ENCODE peak calls at places on chromosomes 12 and 14, in five cellular contexts. T, M, I, R and J are unnamed samples.

GRCh38 chr14:90624732-90625444 is 191.3 kb downstream of the TTC7B start:
- DNase-seq in T (no peak), M (no peak), I (no peak), R (no peak), J (peak; percentile 60)

GRCh38 chr12:93025145-93026103 is 96.3 kb upstream of the EEA1 start:
- DNase-seq in T (no peak), M (no peak), I (no peak), R (peak; percentile 22), J (peak; percentile 32)

GRCh38 chr12:6084261-6084968 is 40.1 kb downstream of the VWF start:
- DNase-seq in T (no peak), M (peak; percentile 81), I (no peak), R (peak; percentile 95), J (peak; percentile 88)

GRCh38 chr12:47722926-47723631 is 2.2 kb downstream of the ENDOU start:
- DNase-seq in T (no peak), M (no peak), I (no peak), R (no peak), J (no peak)

GRCh38 chr12:95244350-95244749 is 26.7 kb downstream of the VEZT start:
- DNase-seq in T (no peak), M (no peak), I (no peak), R (no peak), J (no peak)

GRCh38 chr14:78606111-78606510 is 435.9 kb downstream of the NRXN3 start:
- DNase-seq in T (no peak), M (no peak), I (no peak), R (no peak), J (no peak)

GRCh38 chr12:64088431-64089349 is 133.4 kb downstream of the KICS2 start:
- DNase-seq in T (no peak), M (peak; percentile 23), I (peak; percentile 63), R (peak; percentile 77), J (peak; percentile 26)

GRCh38 chr14:86166541-86166940 is 636.6 kb downstream of the FLRT2 start:
- DNase-seq in T (no peak), M (no peak), I (no peak), R (peak; percentile 7), J (no peak)

DNA sequence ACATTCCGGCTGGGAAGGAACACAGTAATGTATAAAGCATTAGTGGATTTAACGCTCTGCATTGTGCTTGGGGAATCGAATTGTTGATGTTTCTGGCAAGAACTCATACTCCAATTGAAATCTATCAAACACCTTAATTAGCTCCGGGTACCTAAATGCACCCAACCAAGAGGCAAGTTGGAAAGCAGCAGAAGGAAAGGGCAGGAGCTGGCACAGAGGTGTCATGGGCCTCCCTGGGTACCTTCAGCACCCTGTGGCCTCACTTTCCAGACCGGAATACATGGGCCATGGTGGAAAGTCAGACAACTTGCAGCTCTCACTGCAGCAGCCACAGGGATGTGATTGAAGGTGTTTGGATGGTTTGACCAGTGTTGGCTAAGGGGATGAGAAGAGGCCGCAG is 6.8 kb upstream of the BCL11B start:
- DNase-seq in T (no peak), M (no peak), I (no peak), R (no peak), J (no peak)
- H3K27me3 ChIP-seq in T (peaks cover under 1% of the 10 kb centered on the region), M (peaks cover 75% of the 10 kb centered on the region), I (no peaks in the 10 kb centered on the region), R (peaks cover 74% of the 10 kb centered on the region), J (no peaks in the 10 kb centered on the region)

DNA sequence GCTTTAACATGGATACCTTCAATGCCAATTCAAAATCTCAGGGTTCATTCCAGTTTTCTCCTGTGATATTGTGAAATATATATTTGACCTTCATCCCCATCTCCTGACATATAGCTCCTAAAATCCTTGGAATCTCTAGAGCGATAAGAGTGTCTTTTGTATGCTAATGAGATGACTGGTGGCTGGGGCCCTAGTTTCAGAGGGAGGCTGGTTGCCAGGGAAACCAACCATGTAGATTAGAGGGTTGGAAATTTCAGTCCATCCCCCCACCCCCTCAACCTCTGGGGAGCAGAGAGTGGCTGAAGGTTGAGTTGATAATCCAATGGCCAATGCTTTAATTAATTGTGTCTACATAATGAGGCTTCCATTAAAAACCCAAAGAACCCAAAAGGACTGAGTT is 59.4 kb downstream of the SDR9C7 start:
- DNase-seq in T (no peak), M (no peak), I (no peak), R (no peak), J (no peak)
- H3K27me3 ChIP-seq in T (no peaks in the 10 kb centered on the region), M (no peaks in the 10 kb centered on the region), I (no peaks in the 10 kb centered on the region), R (no peaks in the 10 kb centered on the region), J (no peaks in the 10 kb centered on the region)

GRCh38 chr12:103751600-103751999 is 89.4 kb downstream of the NT5DC3 start:
- DNase-seq in T (no peak), M (no peak), I (no peak), R (no peak), J (no peak)
- H3K27me3 ChIP-seq in T (no peaks in the 10 kb centered on the region), M (no peaks in the 10 kb centered on the region), I (no peaks in the 10 kb centered on the region), R (no peaks in the 10 kb centered on the region), J (no peaks in the 10 kb centered on the region)

GRCh38 chr14:103746706-103747105 is 31.1 kb downstream of the ZFYVE21 start:
- DNase-seq in T (no peak), M (no peak), I (no peak), R (no peak), J (no peak)
- H3K27me3 ChIP-seq in T (no peaks in the 10 kb centered on the region), M (no peaks in the 10 kb centered on the region), I (no peaks in the 10 kb centered on the region), R (no peaks in the 10 kb centered on the region), J (no peaks in the 10 kb centered on the region)

DNA sequence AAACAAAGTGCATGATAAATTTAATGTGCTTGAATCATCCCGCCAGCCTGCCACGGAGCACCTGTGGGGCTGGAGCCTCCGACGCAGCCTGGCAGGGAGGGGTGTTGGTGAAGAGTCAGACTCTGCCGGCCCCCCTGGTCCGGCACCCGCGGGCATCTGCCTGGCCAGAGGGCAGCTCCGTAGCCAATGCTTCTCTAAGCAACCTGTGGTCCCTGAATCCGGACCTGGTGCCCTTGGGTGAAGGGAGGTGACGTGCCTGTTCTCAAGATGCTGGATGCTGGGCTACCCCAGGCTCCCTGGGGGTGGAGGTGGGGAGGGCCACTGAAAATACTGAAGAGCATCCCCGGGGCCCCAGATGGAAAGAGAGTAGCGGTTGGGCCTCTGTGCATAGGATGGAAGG is 158.6 kb upstream of the C14orf180 start:
- DNase-seq in T (no peak), M (no peak), I (peak; percentile 26), R (no peak), J (peak; percentile 11)
- H3K27me3 ChIP-seq in T (no peaks in the 10 kb centered on the region), M (peaks cover 23% of the 10 kb centered on the region), I (no peaks in the 10 kb centered on the region), R (no peaks in the 10 kb centered on the region), J (no peaks in the 10 kb centered on the region)

GRCh38 chr14:105527381-105528196 is 1.2 kb downstream of the TMEM121 start:
- DNase-seq in T (no peak), M (no peak), I (peak; percentile 74), R (no peak), J (no peak)
- H3K27me3 ChIP-seq in T (no peaks in the 10 kb centered on the region), M (peaks cover 10% of the 10 kb centered on the region), I (no peaks in the 10 kb centered on the region), R (no peaks in the 10 kb centered on the region), J (peaks cover 35% of the 10 kb centered on the region)

DNA sequence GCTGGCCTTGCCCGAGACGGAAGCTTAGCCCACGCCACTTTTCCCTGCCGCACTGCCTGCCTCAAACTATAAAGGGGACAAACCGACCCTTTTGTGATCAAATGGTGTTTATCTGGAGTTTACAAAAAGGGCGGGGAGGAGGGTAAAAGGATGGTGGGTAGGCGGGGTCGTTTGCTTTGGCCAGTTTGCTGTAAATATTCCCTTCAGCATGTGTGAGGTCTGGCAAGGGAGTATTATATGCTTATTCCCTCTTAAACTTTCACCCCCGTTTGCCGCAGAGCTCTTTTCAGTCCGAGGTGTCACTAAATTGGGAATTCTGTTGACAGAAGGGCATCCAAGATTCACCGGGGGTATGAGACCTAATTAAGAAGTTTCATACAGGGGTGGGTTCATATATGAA is 3.8 kb upstream of the TBX3 start:
- DNase-seq in T (no peak), M (no peak), I (no peak), R (no peak), J (peak; percentile 23)
- H3K27me3 ChIP-seq in T (peaks cover 18% of the 10 kb centered on the region), M (peaks cover 99% of the 10 kb centered on the region), I (no peaks in the 10 kb centered on the region), R (no peaks in the 10 kb centered on the region), J (peaks cover 91% of the 10 kb centered on the region)

DNA sequence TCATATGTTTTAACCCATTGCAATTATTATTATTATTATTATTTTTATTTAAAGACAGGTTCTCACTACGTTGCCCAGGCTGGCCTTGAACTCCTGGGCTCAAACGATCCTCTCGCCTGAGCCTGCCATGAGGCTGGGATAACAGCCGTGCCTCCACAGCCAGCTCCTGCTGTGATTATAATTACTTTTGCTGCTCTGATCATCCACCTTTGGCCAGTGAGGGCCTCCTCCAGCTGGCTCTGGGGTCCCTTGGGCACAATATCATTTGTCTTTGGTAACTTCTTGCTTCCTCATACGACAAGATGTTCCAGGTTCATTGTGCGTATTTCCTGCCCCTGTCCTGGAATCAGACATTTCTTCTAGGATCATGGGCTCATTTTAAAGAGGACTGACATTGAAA is 28.4 kb downstream of the LRTM2 start:
- DNase-seq in T (no peak), M (no peak), I (no peak), R (no peak), J (no peak)
- H3K27me3 ChIP-seq in T (no peaks in the 10 kb centered on the region), M (peaks cover 51% of the 10 kb centered on the region), I (no peaks in the 10 kb centered on the region), R (no peaks in the 10 kb centered on the region), J (no peaks in the 10 kb centered on the region)

DNA sequence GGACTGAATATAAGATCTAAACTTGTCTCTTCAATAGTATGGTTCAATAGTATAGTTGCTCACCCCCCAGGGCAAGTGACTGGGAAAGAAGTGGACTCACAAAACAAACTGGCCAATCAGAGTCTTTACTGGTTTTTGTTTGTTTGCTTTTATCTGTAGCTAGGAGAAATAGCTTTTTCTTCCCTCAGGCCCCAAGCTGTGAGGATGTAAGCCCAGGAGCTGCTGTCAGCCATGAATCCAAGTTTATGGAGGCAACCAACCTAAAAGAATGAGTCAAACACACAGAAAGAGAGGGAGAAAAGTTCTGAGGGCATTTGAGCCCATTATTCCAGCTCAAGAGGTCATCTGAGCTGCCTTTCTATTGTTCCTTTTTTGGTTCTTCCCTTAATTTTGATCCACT is 375.3 kb downstream of the BCAT1 start:
- DNase-seq in T (no peak), M (no peak), I (no peak), R (no peak), J (no peak)
- H3K27me3 ChIP-seq in T (no peaks in the 10 kb centered on the region), M (no peaks in the 10 kb centered on the region), I (no peaks in the 10 kb centered on the region), R (peaks cover 6% of the 10 kb centered on the region), J (no peaks in the 10 kb centered on the region)